ENCODE peak calls at places on chromosomes 6 and 20, in four cellular contexts. Y, W, T and C are unnamed samples.

GRCh38 chr6:75524322-75524972 is 30.8 kb upstream of the FILIP1 start:
- DNase-seq in Y (peak; percentile 96), W (peak; percentile 95), T (no peak), C (peak; percentile 75)

GRCh38 chr6:7805828-7806227 is 79.9 kb downstream of the BMP6 start:
- DNase-seq in Y (peak; percentile 39), W (no peak), T (no peak), C (no peak)

GRCh38 chr6:153140299-153140698 is 9.2 kb upstream of the RGS17 start:
- DNase-seq in Y (no peak), W (no peak), T (no peak), C (no peak)

GRCh38 chr20:3871549-3872265 is 17.5 kb upstream of the PANK2 start:
- DNase-seq in Y (no peak), W (no peak), T (no peak), C (no peak)

GRCh38 chr20:37945034-37945660 is 42.2 kb downstream of the VSTM2L start:
- DNase-seq in Y (no peak), W (no peak), T (no peak), C (no peak)

GRCh38 chr20:47561175-47561574 is 59.5 kb downstream of the NCOA3 start:
- DNase-seq in Y (peak; percentile 63), W (no peak), T (no peak), C (peak; percentile 61)

GRCh38 chr6:167829513-167829912 is 2.8 kb downstream of the AFDN start:
- DNase-seq in Y (peak; percentile 16), W (no peak), T (no peak), C (no peak)

GRCh38 chr20:16434087-16434664 is 139.1 kb downstream of the KIF16B start:
- DNase-seq in Y (no peak), W (peak; percentile 46), T (peak; percentile 53), C (peak; percentile 36)

GRCh38 chr20:49909499-49910339 is 5.6 kb downstream of the SPATA2 start:
- DNase-seq in Y (no peak), W (no peak), T (no peak), C (no peak)

GRCh38 chr6:166647896-166648295 is 20.8 kb upstream of the RPS6KA2 start:
- DNase-seq in Y (no peak), W (no peak), T (no peak), C (no peak)

GRCh38 chr6:166410426-166410935 is 27.7 kb upstream of the MPC1 start:
- DNase-seq in Y (no peak), W (no peak), T (no peak), C (no peak)

GRCh38 chr20:19211661-19212523 is 550 bp upstream of the SLC24A3 start:
- DNase-seq in Y (no peak), W (no peak), T (no peak), C (peak; percentile 16)

GRCh38 chr6:167328086-167328485 is 3.2 kb downstream of the TTLL2 start:
- DNase-seq in Y (no peak), W (no peak), T (no peak), C (no peak)

GRCh38 chr6:45642331-45643126 is 264.8 kb upstream of the SUPT3H start:
- DNase-seq in Y (no peak), W (no peak), T (no peak), C (no peak)

GRCh38 chr20:472889-473292 is 10.6 kb upstream of the TBC1D20 start:
- DNase-seq in Y (no peak), W (no peak), T (no peak), C (no peak)

GRCh38 chr6:81722503-81723223 is 29.8 kb downstream of the TENT5A start:
- DNase-seq in Y (no peak), W (no peak), T (no peak), C (no peak)

GRCh38 chr20:37529214-37529967 is 1.7 kb upstream of the BLCAP start:
- DNase-seq in Y (no peak), W (no peak), T (no peak), C (no peak)

GRCh38 chr6:56851541-56852248 is 103.2 kb upstream of the BEND6 start:
- DNase-seq in Y (peak; percentile 86), W (peak; percentile 86), T (peak; percentile 42), C (peak; percentile 26)

GRCh38 chr6:35218456-35218855 is 4.7 kb downstream of the SCUBE3 start:
- DNase-seq in Y (no peak), W (no peak), T (no peak), C (no peak)
- H3K4me3 ChIP-seq in Y (no peak overlapping the region), W (no peak overlapping the region), T (no peak overlapping the region), C (no peak overlapping the region)

GRCh38 chr6:5840742-5841141 is 166.0 kb downstream of the NRN1 start:
- DNase-seq in Y (no peak), W (no peak), T (no peak), C (no peak)

GRCh38 chr6:5846889-5847288 is 159.8 kb downstream of the NRN1 start:
- DNase-seq in Y (no peak), W (no peak), T (no peak), C (no peak)

GRCh38 chr6:5846335-5846734 is 160.4 kb downstream of the NRN1 start:
- DNase-seq in Y (no peak), W (no peak), T (no peak), C (no peak)

GRCh38 chr6:5838656-5839396 is 167.9 kb downstream of the NRN1 start:
- DNase-seq in Y (no peak), W (no peak), T (no peak), C (no peak)

DNA sequence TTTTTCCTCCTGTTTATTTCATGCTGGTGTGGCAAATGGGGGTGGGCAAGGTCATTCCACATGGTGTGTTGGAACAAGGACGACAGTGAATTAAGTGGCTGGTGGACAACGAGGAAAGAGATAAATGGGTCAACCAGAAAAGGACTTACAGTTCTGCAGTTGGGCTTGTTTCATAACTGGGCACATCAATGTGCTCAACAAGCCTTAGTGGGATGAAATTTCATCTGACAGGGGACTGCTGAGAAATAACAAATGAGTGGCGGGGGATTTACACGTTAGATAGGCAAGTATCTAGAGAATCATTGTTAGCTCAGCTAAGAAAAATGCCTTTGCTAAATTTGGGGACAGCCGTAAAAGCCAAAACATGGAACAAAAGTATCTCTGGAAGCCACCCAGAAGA is 163.6 kb downstream of the NRN1 start:
- DNase-seq in Y (no peak), W (no peak), T (no peak), C (no peak)
- H3K27me3 ChIP-seq in Y (peaks cover 6% of the 10 kb centered on the region), W (no peaks in the 10 kb centered on the region), T (no peaks in the 10 kb centered on the region), C (no peaks in the 10 kb centered on the region)

DNA sequence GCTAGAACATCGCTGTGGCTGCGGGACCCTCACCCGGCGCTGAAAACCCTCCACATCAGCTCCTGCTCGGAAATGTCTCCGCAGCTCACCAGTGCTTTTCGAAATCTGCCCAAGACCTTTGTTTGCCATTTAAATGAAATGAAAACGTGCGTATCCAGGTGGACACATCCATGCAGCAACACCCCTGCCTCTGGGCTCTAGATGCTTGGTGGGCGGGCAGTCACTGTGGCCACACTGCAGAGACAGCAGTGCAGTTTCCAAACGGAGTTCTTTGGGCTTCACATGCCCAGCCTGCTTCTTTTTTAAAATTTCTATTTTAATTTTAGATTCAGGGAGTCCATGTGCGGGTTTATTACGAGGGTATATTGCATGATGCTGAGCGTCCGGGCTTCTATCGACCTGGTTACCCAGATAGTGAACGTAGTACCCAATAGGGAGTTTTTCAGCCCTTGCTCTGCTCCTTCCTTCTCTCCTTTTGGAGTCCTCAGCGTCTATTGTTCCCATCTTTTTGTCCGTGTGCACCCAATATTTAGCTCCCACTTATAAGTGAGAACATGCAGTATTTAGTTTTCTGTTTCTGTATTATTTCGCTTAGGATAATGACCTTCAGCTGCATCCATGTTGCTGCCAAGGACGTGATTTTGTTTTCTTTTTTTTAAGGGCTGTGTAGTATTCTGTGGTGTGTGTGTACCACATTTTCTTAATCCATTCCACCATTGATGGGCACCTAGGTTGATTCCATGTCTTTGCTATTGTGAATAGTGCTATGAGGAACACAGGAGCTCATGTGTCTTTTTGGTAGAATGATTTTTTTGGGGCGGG is 4.8 kb upstream of the TUBB2B start:
- DNase-seq in Y (no peak), W (no peak), T (no peak), C (no peak)
- H3K4me3 ChIP-seq in Y (peak overlapping the region; percentile 77), W (peak overlapping the region; percentile 63), T (peak overlapping the region; percentile 61), C (no peak overlapping the region)

DNA sequence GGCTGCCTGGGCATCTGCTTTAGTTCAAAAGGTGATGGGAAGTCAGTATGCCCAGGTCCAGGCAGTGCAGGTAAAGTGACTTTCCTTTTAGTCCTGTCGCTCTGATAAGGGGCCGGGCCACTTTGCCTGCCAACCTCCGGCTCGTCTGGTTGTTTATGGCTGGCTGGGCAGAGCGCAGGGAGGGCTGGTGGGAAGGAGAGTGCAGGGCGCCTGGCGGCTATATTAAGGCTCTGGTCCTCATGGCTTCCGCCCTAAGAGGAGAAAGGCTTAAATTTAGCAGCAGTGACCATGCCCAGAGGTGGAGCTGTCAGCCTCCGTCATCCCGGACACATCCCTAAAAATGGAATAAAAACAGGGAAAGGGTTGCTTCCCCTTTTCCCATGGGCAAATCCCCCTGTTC is 14.6 kb downstream of the GATA5 start:
- DNase-seq in Y (no peak), W (no peak), T (no peak), C (no peak)
- H3K27me3 ChIP-seq in Y (peaks cover 2% of the 10 kb centered on the region), W (no peaks in the 10 kb centered on the region), T (peaks cover 64% of the 10 kb centered on the region), C (no peaks in the 10 kb centered on the region)

DNA sequence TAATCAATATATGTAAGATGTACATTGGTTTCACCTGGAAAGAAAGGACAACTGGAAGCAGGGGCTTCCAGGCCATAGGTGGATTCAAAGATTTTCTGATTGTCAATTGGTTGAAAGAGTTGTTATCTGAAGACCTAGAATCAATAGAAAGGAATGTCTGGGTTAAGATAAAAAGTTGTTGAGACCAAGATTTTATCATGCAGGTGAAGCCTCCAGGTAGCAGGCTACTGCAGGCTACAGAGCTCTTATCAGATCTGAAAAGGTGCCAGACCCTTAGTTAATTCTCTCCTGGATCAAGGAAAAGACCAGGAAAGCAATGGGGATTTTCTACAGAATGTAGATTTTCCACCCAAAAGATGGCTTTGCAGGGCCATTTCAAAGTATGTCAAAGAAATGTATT is 487.2 kb downstream of the BTBD3 start:
- DNase-seq in Y (no peak), W (no peak), T (no peak), C (no peak)
- H3K4me3 ChIP-seq in Y (no peak overlapping the region), W (no peak overlapping the region), T (no peak overlapping the region), C (no peak overlapping the region)

GRCh38 chr20:57605878-57606277 is 14.3 kb downstream of the ZBP1 start:
- DNase-seq in Y (no peak), W (no peak), T (no peak), C (no peak)
- H3K27me3 ChIP-seq in Y (peaks cover 17% of the 10 kb centered on the region), W (peaks cover 6% of the 10 kb centered on the region), T (peaks cover 23% of the 10 kb centered on the region), C (peaks cover 11% of the 10 kb centered on the region)

DNA sequence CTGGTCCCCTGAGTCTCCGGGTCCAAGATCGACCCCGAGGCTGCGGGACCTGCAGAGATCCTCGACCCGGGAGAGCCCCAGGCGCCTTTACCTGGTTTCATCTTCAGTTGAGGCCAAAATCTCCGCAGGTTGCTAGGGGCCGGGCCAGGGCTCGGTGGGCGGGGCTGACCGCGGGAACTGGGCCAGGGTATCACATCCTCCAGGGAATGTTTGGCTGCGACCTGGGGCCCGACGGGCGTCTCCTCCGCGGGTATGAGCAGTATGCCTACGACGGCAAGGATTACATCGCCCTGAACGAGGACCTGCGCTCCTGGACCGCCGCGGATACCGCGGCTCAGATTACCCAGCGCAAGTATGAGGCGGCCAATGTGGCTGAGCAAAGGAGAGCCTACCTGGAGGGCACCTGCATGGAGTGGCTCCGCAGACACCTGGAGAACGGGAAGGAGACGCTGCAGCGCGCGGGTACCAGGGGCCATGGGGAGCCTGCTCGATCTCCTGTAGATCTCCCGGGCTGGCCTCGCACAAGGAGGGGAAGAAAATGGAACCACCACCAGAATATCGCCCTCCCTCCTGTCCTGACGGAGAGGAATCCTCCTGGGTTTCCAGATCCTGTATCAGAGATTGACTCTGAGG is 53.8 kb upstream of the POLR1H start:
- DNase-seq in Y (no peak), W (no peak), T (no peak), C (no peak)
- H3K4me3 ChIP-seq in Y (peak overlapping the region; percentile 34), W (no peak overlapping the region), T (peak overlapping the region; percentile 76), C (no peak overlapping the region)

GRCh38 chr6:119351005-119351394 is 1.4 kb upstream of the MAN1A1 start:
- DNase-seq in Y (peak; percentile 23), W (no peak), T (no peak), C (no peak)
- H3K27me3 ChIP-seq in Y (no peaks in the 10 kb centered on the region), W (no peaks in the 10 kb centered on the region), T (no peaks in the 10 kb centered on the region), C (no peaks in the 10 kb centered on the region)